ENCODE peak calls at places on chromosome 4, in four cellular contexts. One of them, this sample, is unnamed.

GRCh38 chr4:173009129-173009823 is 159.3 kb upstream of the GALNT7 start:
- DNase-seq in dorsolateral prefrontal cortex: no peak
- DNase-seq in upper lobe of right lung: no peak
- DNase-seq in neural crest cell: no peak
- DNase-seq in this sample: no peak

GRCh38 chr4:31411606-31412005 is 691.4 kb downstream of the PCDH7 start:
- DNase-seq in dorsolateral prefrontal cortex: no peak
- DNase-seq in upper lobe of right lung: no peak
- DNase-seq in neural crest cell: no peak
- DNase-seq in this sample: no peak

GRCh38 chr4:89009107-89009506 is 47.9 kb downstream of the FAM13A start:
- DNase-seq in dorsolateral prefrontal cortex: no peak
- DNase-seq in upper lobe of right lung: no peak
- DNase-seq in neural crest cell: no peak
- DNase-seq in this sample: no peak

GRCh38 chr4:103947617-103948016 is 227.8 kb upstream of the TACR3 start:
- DNase-seq in dorsolateral prefrontal cortex: no peak
- DNase-seq in upper lobe of right lung: no peak
- DNase-seq in neural crest cell: no peak
- DNase-seq in this sample: no peak

GRCh38 chr4:8695237-8696219 is 103.0 kb downstream of the CPZ start:
- DNase-seq in dorsolateral prefrontal cortex: peak; percentile 8
- DNase-seq in upper lobe of right lung: peak; percentile 31
- DNase-seq in neural crest cell: no peak
- DNase-seq in this sample: no peak

GRCh38 chr4:108060686-108061321 is 71.1 kb downstream of the HADH start:
- DNase-seq in dorsolateral prefrontal cortex: no peak
- DNase-seq in upper lobe of right lung: no peak
- DNase-seq in neural crest cell: no peak
- DNase-seq in this sample: no peak

GRCh38 chr4:39617534-39617933 is 21.1 kb downstream of the SMIM14 start:
- DNase-seq in dorsolateral prefrontal cortex: no peak
- DNase-seq in upper lobe of right lung: no peak
- DNase-seq in neural crest cell: no peak
- DNase-seq in this sample: no peak

GRCh38 chr4:81512945-81513584 is 41.4 kb upstream of the RASGEF1B start:
- DNase-seq in dorsolateral prefrontal cortex: no peak
- DNase-seq in upper lobe of right lung: no peak
- DNase-seq in neural crest cell: no peak
- DNase-seq in this sample: no peak

GRCh38 chr4:119865389-119865788 is 201.3 kb downstream of the MAD2L1 start:
- DNase-seq in dorsolateral prefrontal cortex: no peak
- DNase-seq in upper lobe of right lung: no peak
- DNase-seq in neural crest cell: no peak
- DNase-seq in this sample: no peak

GRCh38 chr4:89316931-89317366 is 9.3 kb upstream of the GPRIN3 start:
- DNase-seq in dorsolateral prefrontal cortex: no peak
- DNase-seq in upper lobe of right lung: no peak
- DNase-seq in neural crest cell: no peak
- DNase-seq in this sample: no peak

GRCh38 chr4:22029803-22030202 is 81.2 kb upstream of the KCNIP4 start:
- DNase-seq in dorsolateral prefrontal cortex: no peak
- DNase-seq in upper lobe of right lung: no peak
- DNase-seq in neural crest cell: no peak
- DNase-seq in this sample: no peak

GRCh38 chr4:21113496-21114213 is 413.4 kb downstream of the PACRGL start:
- DNase-seq in dorsolateral prefrontal cortex: no peak
- DNase-seq in upper lobe of right lung: no peak
- DNase-seq in neural crest cell: no peak
- DNase-seq in this sample: no peak

GRCh38 chr4:106266201-106266600 is 49.8 kb downstream of the TBCK start:
- DNase-seq in dorsolateral prefrontal cortex: no peak
- DNase-seq in upper lobe of right lung: no peak
- DNase-seq in neural crest cell: no peak
- DNase-seq in this sample: no peak

GRCh38 chr4:54661156-54661555 is 3.4 kb downstream of the KIT start:
- DNase-seq in dorsolateral prefrontal cortex: no peak
- DNase-seq in upper lobe of right lung: no peak
- DNase-seq in neural crest cell: no peak
- DNase-seq in this sample: no peak

GRCh38 chr4:24470681-24471622 is 113.4 kb downstream of the DHX15 start:
- DNase-seq in dorsolateral prefrontal cortex: no peak
- DNase-seq in upper lobe of right lung: peak; percentile 66
- DNase-seq in neural crest cell: peak; percentile 34
- DNase-seq in this sample: no peak

GRCh38 chr4:122483481-122483880 is 27.0 kb upstream of the IL2 start:
- DNase-seq in dorsolateral prefrontal cortex: no peak
- DNase-seq in upper lobe of right lung: no peak
- DNase-seq in neural crest cell: no peak
- DNase-seq in this sample: no peak

GRCh38 chr4:121072080-121072835 is at the start of gene NDNF:
- DNase-seq in dorsolateral prefrontal cortex: no peak
- DNase-seq in upper lobe of right lung: peak; percentile 87
- DNase-seq in neural crest cell: peak; percentile 49
- DNase-seq in this sample: no peak

GRCh38 chr4:11428701-11429571 is at the start of gene HS3ST1:
- DNase-seq in dorsolateral prefrontal cortex: peak; percentile 54
- DNase-seq in upper lobe of right lung: peak; percentile 88
- DNase-seq in neural crest cell: peak; percentile 59
- DNase-seq in this sample: peak; percentile 32

GRCh38 chr4:147487616-147488015 is 6.7 kb downstream of the EDNRA start:
- DNase-seq in dorsolateral prefrontal cortex: no peak
- DNase-seq in upper lobe of right lung: no peak
- DNase-seq in neural crest cell: no peak
- DNase-seq in this sample: no peak

GRCh38 chr4:138078264-138078663 is 163.9 kb downstream of the SLC7A11 start:
- DNase-seq in dorsolateral prefrontal cortex: no peak
- DNase-seq in upper lobe of right lung: no peak
- DNase-seq in neural crest cell: no peak
- DNase-seq in this sample: no peak

GRCh38 chr4:111399523-111400135 is 745.6 kb upstream of the FAM241A start:
- DNase-seq in dorsolateral prefrontal cortex: peak; percentile 52
- DNase-seq in upper lobe of right lung: no peak
- DNase-seq in neural crest cell: no peak
- DNase-seq in this sample: no peak

GRCh38 chr4:148369919-148370318 is 72.3 kb downstream of the NR3C2 start:
- DNase-seq in dorsolateral prefrontal cortex: no peak
- DNase-seq in upper lobe of right lung: no peak
- DNase-seq in neural crest cell: no peak
- DNase-seq in this sample: no peak

GRCh38 chr4:55635282-55635681 is 816 bp downstream of the NMU start:
- DNase-seq in dorsolateral prefrontal cortex: no peak
- DNase-seq in upper lobe of right lung: no peak
- DNase-seq in neural crest cell: no peak
- DNase-seq in this sample: no peak

GRCh38 chr4:122932763-122933162 is 10.4 kb upstream of the NUDT6 start:
- DNase-seq in dorsolateral prefrontal cortex: no peak
- DNase-seq in upper lobe of right lung: no peak
- DNase-seq in neural crest cell: no peak
- DNase-seq in this sample: no peak

GRCh38 chr4:76200771-76201224 is 12.8 kb downstream of the SCARB2 start:
- DNase-seq in dorsolateral prefrontal cortex: no peak
- DNase-seq in upper lobe of right lung: no peak
- DNase-seq in neural crest cell: no peak
- DNase-seq in this sample: no peak

GRCh38 chr4:148397771-148398170 is 44.4 kb downstream of the NR3C2 start:
- DNase-seq in dorsolateral prefrontal cortex: no peak
- DNase-seq in upper lobe of right lung: no peak
- DNase-seq in neural crest cell: no peak
- DNase-seq in this sample: no peak

GRCh38 chr4:53937918-53938317 is 126.5 kb downstream of the CHIC2 start:
- DNase-seq in dorsolateral prefrontal cortex: no peak
- DNase-seq in upper lobe of right lung: no peak
- DNase-seq in neural crest cell: no peak
- DNase-seq in this sample: no peak

GRCh38 chr4:186666252-186666651 is 57.4 kb downstream of the FAT1 start:
- DNase-seq in dorsolateral prefrontal cortex: no peak
- DNase-seq in upper lobe of right lung: no peak
- DNase-seq in neural crest cell: no peak
- DNase-seq in this sample: no peak

GRCh38 chr4:185211641-185212040 is 2.2 kb downstream of the SNX25 start:
- DNase-seq in dorsolateral prefrontal cortex: no peak
- DNase-seq in upper lobe of right lung: no peak
- DNase-seq in neural crest cell: no peak
- DNase-seq in this sample: no peak

GRCh38 chr4:70182517-70183167 is 12.9 kb upstream of the ODAM start:
- DNase-seq in dorsolateral prefrontal cortex: no peak
- DNase-seq in upper lobe of right lung: no peak
- DNase-seq in neural crest cell: no peak
- DNase-seq in this sample: no peak

GRCh38 chr4:102405706-102406510 is 60.6 kb upstream of the SLC39A8 start:
- DNase-seq in dorsolateral prefrontal cortex: no peak
- DNase-seq in upper lobe of right lung: no peak
- DNase-seq in neural crest cell: no peak
- DNase-seq in this sample: no peak

GRCh38 chr4:94889961-94890360 is 132.2 kb downstream of the BMPR1B start:
- DNase-seq in dorsolateral prefrontal cortex: no peak
- DNase-seq in upper lobe of right lung: no peak
- DNase-seq in neural crest cell: no peak
- DNase-seq in this sample: no peak

GRCh38 chr4:87783781-87784180 is 15.6 kb upstream of the IBSP start:
- DNase-seq in dorsolateral prefrontal cortex: no peak
- DNase-seq in upper lobe of right lung: no peak
- DNase-seq in neural crest cell: no peak
- DNase-seq in this sample: no peak

GRCh38 chr4:127783971-127784519 is 1.9 kb downstream of the HSPA4L start:
- DNase-seq in dorsolateral prefrontal cortex: no peak
- DNase-seq in upper lobe of right lung: no peak
- DNase-seq in neural crest cell: no peak
- DNase-seq in this sample: no peak

GRCh38 chr4:127783026-127783769 is 1.1 kb downstream of the HSPA4L start:
- DNase-seq in dorsolateral prefrontal cortex: peak; percentile 66
- DNase-seq in upper lobe of right lung: peak; percentile 71
- DNase-seq in neural crest cell: peak; percentile 16
- DNase-seq in this sample: no peak

GRCh38 chr4:127793528-127793927 is 11.4 kb downstream of the HSPA4L start:
- DNase-seq in dorsolateral prefrontal cortex: no peak
- DNase-seq in upper lobe of right lung: no peak
- DNase-seq in neural crest cell: no peak
- DNase-seq in this sample: no peak

DNA sequence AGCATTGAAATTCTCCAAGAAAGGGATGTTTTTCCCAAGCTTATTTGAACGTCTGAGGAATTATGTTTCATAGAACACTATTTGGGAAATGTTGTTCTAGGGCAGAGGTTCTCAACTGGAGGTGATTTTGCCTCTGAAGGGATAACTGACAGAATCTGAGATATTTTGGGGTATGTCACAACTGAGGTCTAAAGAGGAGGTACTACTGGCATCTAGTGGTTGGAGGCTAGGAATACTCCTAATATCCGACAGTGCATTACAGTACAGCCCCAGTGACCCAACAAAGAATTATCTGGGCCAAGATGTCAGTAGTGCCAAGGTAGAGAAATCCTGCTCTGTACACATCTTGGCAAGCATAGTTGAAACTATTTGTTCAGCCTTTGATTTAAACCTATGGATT is 6.4 kb downstream of the HSPA4L start:
- DNase-seq in dorsolateral prefrontal cortex: no peak
- DNase-seq in upper lobe of right lung: no peak
- DNase-seq in neural crest cell: no peak
- DNase-seq in this sample: no peak
- TF ChIP-seq CTCF in dorsolateral prefrontal cortex: no peak
- TF ChIP-seq CTCF in upper lobe of right lung: peak; percentile 25
- TF ChIP-seq CTCF in neural crest cell: peak; percentile 36
- TF ChIP-seq CTCF in this sample: no peak

GRCh38 chr4:3783691-3784306 is 17.6 kb downstream of the ADRA2C start:
- DNase-seq in dorsolateral prefrontal cortex: no peak
- DNase-seq in upper lobe of right lung: no peak
- DNase-seq in neural crest cell: peak; percentile 41
- DNase-seq in this sample: no peak

GRCh38 chr4:3780347-3781171 is 14.4 kb downstream of the ADRA2C start:
- DNase-seq in dorsolateral prefrontal cortex: no peak
- DNase-seq in upper lobe of right lung: no peak
- DNase-seq in neural crest cell: no peak
- DNase-seq in this sample: no peak

GRCh38 chr4:3781193-3781886 is 15.2 kb downstream of the ADRA2C start:
- DNase-seq in dorsolateral prefrontal cortex: no peak
- DNase-seq in upper lobe of right lung: no peak
- DNase-seq in neural crest cell: no peak
- DNase-seq in this sample: no peak

GRCh38 chr4:3784469-3785291 is 18.5 kb downstream of the ADRA2C start:
- DNase-seq in dorsolateral prefrontal cortex: no peak
- DNase-seq in upper lobe of right lung: no peak
- DNase-seq in neural crest cell: no peak
- DNase-seq in this sample: no peak

GRCh38 chr4:3781997-3782930 is 16.1 kb downstream of the ADRA2C start:
- DNase-seq in dorsolateral prefrontal cortex: no peak
- DNase-seq in upper lobe of right lung: no peak
- DNase-seq in neural crest cell: no peak
- DNase-seq in this sample: no peak
- TF ChIP-seq CTCF in dorsolateral prefrontal cortex: no peak
- TF ChIP-seq CTCF in upper lobe of right lung: no peak
- TF ChIP-seq CTCF in neural crest cell: no peak
- TF ChIP-seq CTCF in this sample: no peak

GRCh38 chr4:14596904-14597303 is 405.4 kb upstream of the CPEB2 start:
- DNase-seq in dorsolateral prefrontal cortex: no peak
- DNase-seq in upper lobe of right lung: no peak
- DNase-seq in neural crest cell: no peak
- DNase-seq in this sample: no peak
- TF ChIP-seq CTCF in dorsolateral prefrontal cortex: no peak
- TF ChIP-seq CTCF in upper lobe of right lung: no peak
- TF ChIP-seq CTCF in neural crest cell: peak; percentile 44
- TF ChIP-seq CTCF in this sample: no peak

GRCh38 chr4:162535121-162535520 is 371.3 kb upstream of the FSTL5 start:
- DNase-seq in dorsolateral prefrontal cortex: no peak
- DNase-seq in upper lobe of right lung: no peak
- DNase-seq in neural crest cell: no peak
- DNase-seq in this sample: no peak
- TF ChIP-seq CTCF in dorsolateral prefrontal cortex: no peak
- TF ChIP-seq CTCF in upper lobe of right lung: no peak
- TF ChIP-seq CTCF in neural crest cell: peak; percentile 40
- TF ChIP-seq CTCF in this sample: no peak

GRCh38 chr4:151236036-151236435 is 40.9 kb upstream of the PRSS48 start:
- DNase-seq in dorsolateral prefrontal cortex: no peak
- DNase-seq in upper lobe of right lung: no peak
- DNase-seq in neural crest cell: no peak
- DNase-seq in this sample: no peak

GRCh38 chr4:151228196-151229119 is 48.5 kb upstream of the PRSS48 start:
- DNase-seq in dorsolateral prefrontal cortex: no peak
- DNase-seq in upper lobe of right lung: no peak
- DNase-seq in neural crest cell: no peak
- DNase-seq in this sample: no peak

GRCh38 chr4:151238477-151238876 is 38.5 kb upstream of the PRSS48 start:
- DNase-seq in dorsolateral prefrontal cortex: no peak
- DNase-seq in upper lobe of right lung: no peak
- DNase-seq in neural crest cell: no peak
- DNase-seq in this sample: no peak

GRCh38 chr4:151231915-151232595 is 44.9 kb upstream of the PRSS48 start:
- DNase-seq in dorsolateral prefrontal cortex: no peak
- DNase-seq in upper lobe of right lung: no peak
- DNase-seq in neural crest cell: no peak
- DNase-seq in this sample: no peak

GRCh38 chr4:151233600-151233999 is 43.4 kb upstream of the PRSS48 start:
- DNase-seq in dorsolateral prefrontal cortex: no peak
- DNase-seq in upper lobe of right lung: no peak
- DNase-seq in neural crest cell: no peak
- DNase-seq in this sample: no peak
- TF ChIP-seq CTCF in dorsolateral prefrontal cortex: no peak
- TF ChIP-seq CTCF in upper lobe of right lung: no peak
- TF ChIP-seq CTCF in neural crest cell: no peak
- TF ChIP-seq CTCF in this sample: no peak